ENCODE peak calls at places on chromosomes 2 and 18, in eight cellular contexts. J is HEK293T, B is HTR-8/SVneo, L is hypothalamus, U is HS-5, S is non-pigmented ciliary epithelial cell, I is foreskin fibroblast, O is GM12865. D is an unnamed sample.
A peak's percentile ranks its signal among the peaks of the same experiment; 100 is the strongest.

GRCh38 chr18:7230646-7231349 is at the start of gene LRRC30:
- DNase-seq in J (no peak), B (no peak), L (no peak), U (no peak), S (no peak), I (no peak), O (no peak), D (no peak)

GRCh38 chr2:108315408-108316193 is 26.9 kb downstream of the SULT1C2 start:
- DNase-seq in J (no peak), B (no peak), L (no peak), U (no peak), S (no peak), I (no peak), O (no peak), D (peak; percentile 62)

GRCh38 chr2:102698369-102699111 is 63.3 kb upstream of the TMEM182 start:
- DNase-seq in J (no peak), B (no peak), L (no peak), U (no peak), S (no peak), I (peak; percentile 16), O (peak; percentile 8), D (no peak)

GRCh38 chr2:67877281-67877680 is 185.5 kb downstream of the C1D start:
- DNase-seq in J (no peak), B (no peak), L (no peak), U (no peak), S (no peak), I (no peak), O (no peak), D (no peak)

GRCh38 chr2:172969609-172970008 is 106.0 kb upstream of the MAP3K20 start:
- DNase-seq in J (no peak), B (no peak), L (no peak), U (no peak), S (no peak), I (peak; percentile 27), O (no peak), D (no peak)

GRCh38 chr2:123518387-123518786 is 506.7 kb upstream of the CNTNAP5 start:
- DNase-seq in J (no peak), B (no peak), L (no peak), U (peak; percentile 65), S (no peak), I (peak; percentile 3), O (no peak), D (no peak)

GRCh38 chr18:22348521-22349316 is 69.0 kb downstream of the CTAGE1 start:
- DNase-seq in J (peak; percentile 57), B (peak; percentile 41), L (no peak), U (no peak), S (no peak), I (peak; percentile 53), O (no peak), D (peak; percentile 63)

GRCh38 chr2:6356127-6356761 is 509.5 kb downstream of the CMPK2 start:
- DNase-seq in J (no peak), B (no peak), L (no peak), U (no peak), S (no peak), I (no peak), O (no peak), D (no peak)

GRCh38 chr2:130764821-130765115 is 9.4 kb downstream of the AMER3 start:
- DNase-seq in J (no peak), B (no peak), L (no peak), U (no peak), S (no peak), I (no peak), O (no peak), D (no peak)

GRCh38 chr2:233426619-233427342 is 72.5 kb downstream of the DGKD start:
- DNase-seq in J (no peak), B (no peak), L (no peak), U (peak; percentile 94), S (peak; percentile 97), I (peak; percentile 93), O (no peak), D (no peak)

GRCh38 chr2:156437272-156437671 is 1.1 kb downstream of the GPD2 start:
- DNase-seq in J (no peak), B (no peak), L (no peak), U (no peak), S (no peak), I (peak; percentile 78), O (peak; percentile 36), D (no peak)

GRCh38 chr18:79930020-79930642 is 21.3 kb downstream of the SLC66A2 start:
- DNase-seq in J (no peak), B (no peak), L (no peak), U (no peak), S (no peak), I (no peak), O (no peak), D (no peak)

GRCh38 chr2:157810037-157810436 is 66.1 kb downstream of the ACVR1 start:
- DNase-seq in J (no peak), B (no peak), L (no peak), U (no peak), S (no peak), I (peak; percentile 48), O (no peak), D (no peak)

GRCh38 chr18:76428396-76429261 is 66.4 kb downstream of the ZNF516 start:
- DNase-seq in J (no peak), B (no peak), L (no peak), U (no peak), S (no peak), I (peak; percentile 67), O (no peak), D (no peak)

GRCh38 chr2:234978466-234979203 is 26.8 kb downstream of the SH3BP4 start:
- DNase-seq in J (no peak), B (no peak), L (no peak), U (no peak), S (no peak), I (peak; percentile 50), O (no peak), D (peak; percentile 67)

D was measured in lung.